ENCODE peak calls at places on chromosomes 12 and 14, in six cellular contexts. K, A, Y, F, E and I are unnamed samples.

GRCh38 chr12:96075560-96075959 is 40.2 kb upstream of the LTA4H start:
- DNase-seq in E (no peak), K (no peak), Y (no peak), F (no peak), A (no peak), I (no peak)

GRCh38 chr14:99155173-99155777 is 116.7 kb downstream of the BCL11B start:
- DNase-seq in E (no peak), A (no peak), Y (no peak), K (no peak), F (no peak), I (no peak)

GRCh38 chr12:101598483-101598882 is 3.7 kb downstream of the MYBPC1 start:
- DNase-seq in K (no peak), F (no peak), Y (no peak), A (no peak), E (no peak), I (no peak)

GRCh38 chr14:99670361-99671229 is 13.5 kb upstream of the CYP46A1 start:
- DNase-seq in E (no peak), Y (no peak), K (no peak), F (no peak), A (no peak), I (no peak)

GRCh38 chr12:125089626-125090025 is 24.4 kb downstream of the AACS start:
- DNase-seq in E (no peak), F (no peak), Y (no peak), A (no peak), K (no peak), I (no peak)

GRCh38 chr12:72264548-72265175 is 7.5 kb upstream of the TRHDE start:
- DNase-seq in A (no peak), K (no peak), F (peak; percentile 5), E (no peak), Y (no peak), I (no peak)

GRCh38 chr14:104820669-104821228 is 19.8 kb downstream of the ZBTB42 start:
- DNase-seq in A (no peak), E (peak; percentile 48), F (peak; percentile 38), K (peak; percentile 30), Y (no peak), I (no peak)

GRCh38 chr14:39258782-39259545 is 25.2 kb downstream of the MIA2 start:
- DNase-seq in F (no peak), A (no peak), Y (no peak), E (no peak), K (no peak), I (no peak)

GRCh38 chr14:44081146-44081545 is 425.9 kb downstream of the FSCB start:
- DNase-seq in F (no peak), E (no peak), K (no peak), Y (no peak), A (no peak), I (no peak)

GRCh38 chr12:6925543-6926279 is 2.0 kb upstream of the ATN1 start:
- DNase-seq in K (peak; percentile 91), Y (peak; percentile 21), A (no peak), F (peak; percentile 88), E (peak; percentile 61), I (no peak)

GRCh38 chr14:91155626-91156089 is 41.8 kb downstream of the DGLUCY start:
- DNase-seq in E (no peak), Y (no peak), A (no peak), K (no peak), F (no peak), I (no peak)

GRCh38 chr14:95533391-95533821 is 1.4 kb upstream of the GLRX5 start:
- DNase-seq in K (peak; percentile 76), Y (no peak), F (peak; percentile 59), E (no peak), A (no peak), I (peak; percentile 16)

GRCh38 chr12:48618541-48618940 is 48.7 kb upstream of the LALBA start:
- DNase-seq in A (peak; percentile 72), E (peak; percentile 12), F (peak; percentile 75), Y (peak; percentile 51), K (peak; percentile 65), I (no peak)

GRCh38 chr14:75278422-75279152 is at the start of gene FOS:
- DNase-seq in F (peak; percentile 94), Y (peak; percentile 79), K (peak; percentile 92), A (peak; percentile 91), E (peak; percentile 86), I (peak; percentile 89)

GRCh38 chr12:132413931-132414588 is 75.9 kb upstream of the FBRSL1 start:
- DNase-seq in K (no peak), E (no peak), F (no peak), Y (no peak), A (no peak), I (no peak)

GRCh38 chr12:16347391-16348298 is at the start of gene MGST1:
- DNase-seq in E (peak; percentile 19), A (no peak), K (peak; percentile 54), Y (peak; percentile 71), F (peak; percentile 70), I (peak; percentile 33)

GRCh38 chr12:116517431-116518045 is 41.6 kb upstream of the MAP1LC3B2 start:
- DNase-seq in E (no peak), Y (no peak), K (no peak), A (no peak), F (no peak), I (no peak)

GRCh38 chr12:72511906-72512305 is 239.7 kb downstream of the TRHDE start:
- DNase-seq in K (no peak), A (no peak), F (peak; percentile 1), E (no peak), Y (no peak), I (no peak)